ENCODE peak calls at places on chromosomes 7 and 10, in seven cellular contexts. S, T, A, C, G, J and U are unnamed samples.
A peak's percentile ranks its signal among the peaks of the same experiment; 100 is the strongest.

GRCh38 chr10:77562742-77563141 is 74.9 kb downstream of the KCNMA1 start:
- DNase-seq in S (no peak), T (no peak), A (no peak), C (no peak), G (no peak), J (no peak), U (no peak)

GRCh38 chr7:159098424-159098786 is 46.3 kb downstream of the VIPR2 start:
- DNase-seq in S (no peak), T (no peak), A (peak; percentile 48), C (no peak), G (no peak), J (no peak), U (no peak)

GRCh38 chr10:29728541-29729049 is 93.8 kb upstream of the SVIL start:
- DNase-seq in S (no peak), T (no peak), A (no peak), C (no peak), G (no peak), J (no peak), U (no peak)

GRCh38 chr10:61821153-61821552 is 80.3 kb upstream of the ARID5B start:
- DNase-seq in S (no peak), T (no peak), A (no peak), C (peak; percentile 22), G (no peak), J (no peak), U (peak; percentile 32)

GRCh38 chr10:44948713-44949112 is 10.9 kb upstream of the RASSF4 start:
- DNase-seq in S (no peak), T (no peak), A (no peak), C (no peak), G (no peak), J (no peak), U (no peak)

GRCh38 chr10:42990721-42991441 is 86.0 kb upstream of the RET start:
- DNase-seq in S (no peak), T (no peak), A (no peak), C (no peak), G (no peak), J (no peak), U (no peak)

GRCh38 chr10:48199580-48200377 is 74.7 kb downstream of the FRMPD2 start:
- DNase-seq in S (no peak), T (no peak), A (no peak), C (peak; percentile 52), G (no peak), J (no peak), U (no peak)

GRCh38 chr7:144738708-144739314 is 97.0 kb downstream of the TPK1 start:
- DNase-seq in S (peak; percentile 7), T (no peak), A (no peak), C (peak; percentile 12), G (no peak), J (peak; percentile 6), U (peak; percentile 16)

GRCh38 chr7:2069472-2069860 is 163.3 kb downstream of the MAD1L1 start:
- DNase-seq in S (no peak), T (no peak), A (no peak), C (peak; percentile 45), G (no peak), J (no peak), U (no peak)

GRCh38 chr10:63200416-63200815 is 67.3 kb downstream of the NRBF2 start:
- DNase-seq in S (no peak), T (no peak), A (no peak), C (no peak), G (no peak), J (no peak), U (no peak)

GRCh38 chr10:132988988-132989387 is 46.6 kb upstream of the CFAP46 start:
- DNase-seq in S (no peak), T (no peak), A (no peak), C (no peak), G (no peak), J (no peak), U (no peak)

GRCh38 chr7:22121702-22122474 is 176.2 kb upstream of the CDCA7L start:
- DNase-seq in S (no peak), T (no peak), A (no peak), C (peak; percentile 45), G (no peak), J (no peak), U (no peak)

GRCh38 chr10:112373912-112374338 is at the start of gene ACSL5:
- DNase-seq in S (no peak), T (no peak), A (no peak), C (no peak), G (no peak), J (no peak), U (no peak)

GRCh38 chr10:25552283-25552919 is 377.6 kb downstream of the GPR158 start:
- DNase-seq in S (no peak), T (no peak), A (no peak), C (no peak), G (no peak), J (no peak), U (no peak)

GRCh38 chr10:49163741-49164140 is 24.4 kb downstream of the TMEM273 start:
- DNase-seq in S (no peak), T (no peak), A (no peak), C (peak; percentile 77), G (no peak), J (no peak), U (no peak)

GRCh38 chr7:69635572-69636190 is 37.4 kb downstream of the AUTS2 start:
- DNase-seq in S (no peak), T (no peak), A (no peak), C (no peak), G (no peak), J (no peak), U (no peak)

GRCh38 chr10:30671011-30671616 is 41.6 kb upstream of the LYZL2 start:
- DNase-seq in S (no peak), T (no peak), A (no peak), C (peak; percentile 60), G (peak; percentile 26), J (no peak), U (peak; percentile 56)

GRCh38 chr10:97319671-97320479 is 804 bp downstream of the FRAT1 start:
- DNase-seq in S (peak; percentile 57), T (peak; percentile 57), A (peak; percentile 92), C (no peak), G (peak; percentile 61), J (no peak), U (no peak)

GRCh38 chr7:137850586-137850985 is 3.8 kb upstream of the DGKI start:
- DNase-seq in S (no peak), T (no peak), A (no peak), C (peak; percentile 31), G (no peak), J (no peak), U (no peak)

GRCh38 chr7:706721-707120 is 19.8 kb upstream of the DNAAF5 start:
- DNase-seq in S (no peak), T (no peak), A (no peak), C (no peak), G (no peak), J (no peak), U (no peak)

GRCh38 chr10:75541411-75541810 is 110.0 kb downstream of the LRMDA start:
- DNase-seq in S (no peak), T (no peak), A (no peak), C (no peak), G (no peak), J (no peak), U (no peak)

GRCh38 chr10:75544923-75545322 is 113.5 kb downstream of the LRMDA start:
- DNase-seq in S (no peak), T (no peak), A (no peak), C (peak; percentile 27), G (no peak), J (no peak), U (no peak)

GRCh38 chr10:75542084-75542483 is 110.7 kb downstream of the LRMDA start:
- DNase-seq in S (no peak), T (no peak), A (no peak), C (no peak), G (no peak), J (no peak), U (no peak)

GRCh38 chr10:75544381-75544780 is 113.0 kb downstream of the LRMDA start:
- DNase-seq in S (no peak), T (no peak), A (no peak), C (no peak), G (no peak), J (no peak), U (no peak)

GRCh38 chr10:75542902-75543301 is 111.5 kb downstream of the LRMDA start:
- DNase-seq in S (no peak), T (no peak), A (no peak), C (peak; percentile 17), G (peak; percentile 27), J (no peak), U (peak; percentile 4)
- H3K27ac ChIP-seq in S (no peak overlapping the region), T (no peak overlapping the region), A (no peak overlapping the region), C (no peak overlapping the region), G (no peak overlapping the region), J (no peak overlapping the region), U (no peak overlapping the region)

GRCh38 chr10:84848967-84849366 is 520.6 kb downstream of the CCSER2 start:
- DNase-seq in S (no peak), T (no peak), A (no peak), C (no peak), G (no peak), J (no peak), U (no peak)

GRCh38 chr10:84850826-84851225 is 522.4 kb downstream of the CCSER2 start:
- DNase-seq in S (no peak), T (no peak), A (no peak), C (no peak), G (no peak), J (no peak), U (no peak)

GRCh38 chr10:84854439-84854838 is 526.0 kb downstream of the CCSER2 start:
- DNase-seq in S (no peak), T (no peak), A (no peak), C (peak; percentile 18), G (no peak), J (no peak), U (no peak)
- H3K27ac ChIP-seq in S (no peak overlapping the region), T (no peak overlapping the region), A (no peak overlapping the region), C (no peak overlapping the region), G (no peak overlapping the region), J (no peak overlapping the region), U (no peak overlapping the region)

GRCh38 chr10:33009244-33010131 is 51.5 kb upstream of the ITGB1 start:
- DNase-seq in S (no peak), T (no peak), A (no peak), C (no peak), G (no peak), J (no peak), U (no peak)

GRCh38 chr10:33008499-33009243 is 50.6 kb upstream of the ITGB1 start:
- DNase-seq in S (peak; percentile 46), T (no peak), A (no peak), C (peak; percentile 84), G (peak; percentile 77), J (peak; percentile 74), U (peak; percentile 78)

GRCh38 chr10:33001908-33002492 is 44.0 kb upstream of the ITGB1 start:
- DNase-seq in S (no peak), T (no peak), A (no peak), C (no peak), G (no peak), J (no peak), U (no peak)

GRCh38 chr10:33006342-33006887 is 48.4 kb upstream of the ITGB1 start:
- DNase-seq in S (no peak), T (no peak), A (peak; percentile 11), C (no peak), G (no peak), J (no peak), U (no peak)

GRCh38 chr10:33005322-33006282 is 47.6 kb upstream of the ITGB1 start:
- DNase-seq in S (peak; percentile 34), T (peak; percentile 71), A (peak; percentile 94), C (peak; percentile 96), G (peak; percentile 75), J (peak; percentile 49), U (peak; percentile 97)
- H3K27ac ChIP-seq in S (no peak overlapping the region), T (peak overlapping the region; percentile 90), A (peak overlapping the region; percentile 82), C (peak overlapping the region; percentile 96), G (peak overlapping the region; percentile 71), J (peak overlapping the region; percentile 71), U (peak overlapping the region; percentile 95)

GRCh38 chr7:125643302-125643701 is 713.7 kb upstream of the POT1 start:
- DNase-seq in S (no peak), T (no peak), A (no peak), C (no peak), G (no peak), J (no peak), U (no peak)
- H3K27ac ChIP-seq in S (no peak overlapping the region), T (no peak overlapping the region), A (no peak overlapping the region), C (no peak overlapping the region), G (no peak overlapping the region), J (no peak overlapping the region), U (no peak overlapping the region)